ENCODE peak calls at places on chromosomes 12 and 14, in nine cellular contexts. A is IMR-90, R is uterus, U is spleen, Y is body of pancreas, C is ovary, E is Peyer's patch, J is suprapubic skin, L is HepG2. Q is an unnamed sample.
A peak's percentile ranks its signal among the peaks of the same experiment; 100 is the strongest.

GRCh38 chr14:37036669-37037341 is 135.6 kb downstream of the SLC25A21 start:
- DNase-seq in A (peak; percentile 41), R (no peak), U (no peak), Y (no peak), C (no peak), E (no peak), J (no peak), L (peak; percentile 33), Q (peak; percentile 32)

GRCh38 chr14:102768223-102769048 is 8.8 kb upstream of the TRAF3 start:
- DNase-seq in A (no peak), R (no peak), U (peak; percentile 81), Y (peak; percentile 48), C (no peak), E (peak; percentile 74), J (no peak), L (no peak), Q (peak; percentile 93)

GRCh38 chr12:109461846-109462766 is 15.0 kb downstream of the KCTD10 start:
- DNase-seq in A (peak; percentile 95), R (peak; percentile 90), U (peak; percentile 82), Y (peak; percentile 71), C (peak; percentile 67), E (peak; percentile 45), J (peak; percentile 96), L (peak; percentile 43), Q (no peak)

GRCh38 chr12:34404377-34405285 is 382.3 kb downstream of the ALG10 start:
- DNase-seq in A (no peak), R (peak; percentile 3), U (peak; percentile 43), Y (peak; percentile 1), C (peak; percentile 1), E (peak; percentile 9), J (peak; percentile 48), L (no peak), Q (no peak)

GRCh38 chr14:94331462-94331861 is 8.3 kb upstream of the SERPINA6 start:
- DNase-seq in A (no peak), R (no peak), U (no peak), Y (no peak), C (no peak), E (no peak), J (no peak), L (no peak), Q (no peak)

GRCh38 chr14:30143617-30144016 is 216.0 kb upstream of the PRKD1 start:
- DNase-seq in A (peak; percentile 62), R (no peak), U (no peak), Y (no peak), C (no peak), E (no peak), J (no peak), L (no peak), Q (no peak)

GRCh38 chr12:93706824-93707223 is 29.6 kb downstream of the CRADD start:
- DNase-seq in A (peak; percentile 29), R (no peak), U (no peak), Y (no peak), C (no peak), E (no peak), J (no peak), L (no peak), Q (no peak)

GRCh38 chr12:127115468-127116035 is 1151.4 kb upstream of the TMEM132C start:
- DNase-seq in A (no peak), R (no peak), U (no peak), Y (no peak), C (no peak), E (no peak), J (no peak), L (no peak), Q (no peak)

GRCh38 chr12:125773033-125773432 is 707.8 kb downstream of the AACS start:
- DNase-seq in A (no peak), R (no peak), U (no peak), Y (peak; percentile 11), C (no peak), E (no peak), J (no peak), L (peak; percentile 27), Q (peak; percentile 76)

GRCh38 chr14:65879218-65880009 is 466.9 kb downstream of the FUT8 start:
- DNase-seq in A (peak; percentile 60), R (no peak), U (no peak), Y (no peak), C (no peak), E (no peak), J (no peak), L (no peak), Q (peak; percentile 72)

GRCh38 chr14:63163306-63163705 is 40.9 kb upstream of the RHOJ start:
- DNase-seq in A (no peak), R (no peak), U (no peak), Y (no peak), C (no peak), E (no peak), J (no peak), L (no peak), Q (no peak)

DNA sequence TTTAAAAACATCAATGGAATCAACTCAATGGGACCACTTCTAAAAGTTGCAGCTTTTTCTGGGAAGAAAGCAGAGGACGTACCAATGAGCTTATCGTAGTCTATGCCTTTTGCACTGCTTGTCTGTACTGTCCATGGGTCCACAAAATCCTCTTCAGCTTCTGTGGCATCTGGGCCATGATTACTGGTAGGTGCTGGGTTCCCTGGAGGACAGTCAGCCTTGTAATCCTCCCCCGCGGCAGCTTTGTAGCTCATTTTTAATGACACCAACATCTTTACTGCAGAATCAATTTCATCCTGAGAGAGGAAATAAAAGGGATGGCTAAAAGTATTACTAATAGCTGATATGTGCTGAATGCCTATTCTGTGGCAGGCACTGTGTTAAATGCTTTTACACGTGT is 38.5 kb downstream of the SLC25A47 start:
- DNase-seq in A (no peak), R (no peak), U (no peak), Y (no peak), C (no peak), E (no peak), J (no peak), L (no peak), Q (no peak)
- TF ChIP-seq POLR2A in A (no peak), R (no peak), U (no peak), Y (no peak), C (no peak), E (no peak), J (no peak), L (no peak), Q (no peak)

DNA sequence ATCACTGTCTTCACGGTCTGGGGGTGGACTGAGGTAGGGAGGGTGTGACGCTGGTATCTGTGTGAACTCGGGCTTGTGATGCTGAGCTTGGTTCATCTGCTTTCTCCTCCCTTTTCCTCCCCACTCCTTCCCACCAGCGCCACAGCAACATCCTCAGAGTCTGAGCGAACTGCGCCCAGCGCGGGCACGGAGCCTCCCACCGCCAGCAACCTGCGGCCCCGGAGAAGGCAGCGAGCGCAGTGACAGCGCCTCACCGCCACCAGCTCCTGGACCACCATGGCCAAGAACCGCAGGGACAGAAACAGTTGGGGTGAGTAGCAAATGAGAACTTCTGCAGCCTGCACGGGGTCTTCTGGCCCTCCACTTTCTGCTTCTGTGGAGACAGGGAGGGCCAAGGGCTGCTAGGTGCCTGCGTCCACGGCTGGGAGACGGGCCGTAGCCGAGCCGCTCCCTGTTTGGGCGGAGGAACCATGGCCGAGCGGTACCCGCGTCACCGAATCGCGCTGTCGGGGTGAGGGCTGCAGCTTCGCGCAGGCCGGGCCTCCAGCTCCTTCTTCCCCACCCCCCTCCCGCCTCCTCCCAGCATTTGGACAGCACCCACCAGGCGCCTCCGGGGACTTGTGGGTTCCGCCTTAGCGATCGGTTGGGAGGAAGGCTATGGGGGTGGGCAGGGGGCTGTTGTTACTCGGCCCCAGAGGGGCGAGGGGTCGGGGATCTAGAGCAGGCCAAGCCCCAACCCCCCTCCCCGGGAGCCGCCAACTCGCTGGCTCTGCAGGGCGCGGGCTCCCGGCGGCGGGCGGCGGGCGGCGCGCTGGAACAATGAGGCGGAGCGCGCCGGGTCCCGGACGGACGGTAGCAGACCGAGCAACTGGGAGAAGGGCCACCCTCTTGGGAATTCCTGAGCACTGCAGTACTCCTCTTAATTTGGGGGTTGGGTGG is at the start of gene ATL1:
- DNase-seq in A (peak; percentile 74), R (peak; percentile 70), U (peak; percentile 86), Y (peak; percentile 76), C (peak; percentile 79), E (peak; percentile 42), J (peak; percentile 90), L (no peak), Q (peak; percentile 91)
- TF ChIP-seq POLR2A in A (peak; percentile 5), R (no peak), U (no peak), Y (peak; percentile 61), C (peak; percentile 51), E (no peak), J (no peak), L (no peak), Q (peak; percentile 21)

GRCh38 chr14:90253826-90254225 is 2.5 kb upstream of the PSMC1 start:
- DNase-seq in A (no peak), R (no peak), U (no peak), Y (no peak), C (no peak), E (no peak), J (no peak), L (no peak), Q (peak; percentile 78)

DNA sequence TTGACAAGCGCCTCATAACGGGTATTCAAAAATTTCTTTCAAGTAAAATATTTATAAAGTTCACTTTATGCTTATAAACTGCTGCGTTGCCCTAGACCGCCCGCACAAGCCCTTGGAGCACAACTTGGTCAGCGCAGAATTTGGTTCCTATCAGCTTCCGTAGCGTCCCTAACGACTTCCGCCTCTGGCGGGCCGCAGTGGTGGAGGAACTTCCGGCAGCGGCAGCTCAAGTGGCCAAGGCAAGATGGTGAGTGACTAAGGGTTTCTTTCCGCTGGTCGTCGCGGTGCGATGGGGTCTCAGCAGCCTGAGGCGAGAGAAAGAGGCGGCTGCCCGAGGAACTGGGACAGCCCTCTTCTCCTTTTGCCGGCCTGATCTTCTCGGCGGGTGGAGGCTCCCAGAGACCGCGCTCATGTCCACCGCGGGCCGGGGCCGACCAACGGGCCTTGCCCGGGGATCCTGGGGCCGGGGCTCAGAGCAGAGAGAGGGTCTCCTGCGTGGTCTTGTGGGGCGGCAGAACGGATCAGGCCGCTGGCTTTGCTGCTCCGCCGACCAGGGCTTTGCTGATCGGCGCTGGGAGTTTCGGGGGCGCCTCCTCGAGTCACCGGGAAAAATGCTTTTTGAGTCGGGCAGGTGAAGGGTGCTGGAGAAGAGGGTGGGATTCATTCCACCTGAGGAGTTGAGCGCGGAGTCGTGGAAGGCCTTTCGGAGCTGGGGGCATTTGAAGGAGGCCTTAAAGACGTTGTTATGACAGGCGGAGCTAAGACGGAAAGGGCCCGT is at the start of gene PSMC1:
- DNase-seq in A (peak; percentile 97), R (peak; percentile 89), U (peak; percentile 96), Y (peak; percentile 93), C (peak; percentile 87), E (peak; percentile 85), J (peak; percentile 90), L (peak; percentile 86), Q (peak; percentile 94)
- TF ChIP-seq POLR2A in A (peak; percentile 94), R (no peak), U (no peak), Y (peak; percentile 66), C (no peak), E (peak; percentile 26), J (no peak), L (peak; percentile 85), Q (peak; percentile 67)

DNA sequence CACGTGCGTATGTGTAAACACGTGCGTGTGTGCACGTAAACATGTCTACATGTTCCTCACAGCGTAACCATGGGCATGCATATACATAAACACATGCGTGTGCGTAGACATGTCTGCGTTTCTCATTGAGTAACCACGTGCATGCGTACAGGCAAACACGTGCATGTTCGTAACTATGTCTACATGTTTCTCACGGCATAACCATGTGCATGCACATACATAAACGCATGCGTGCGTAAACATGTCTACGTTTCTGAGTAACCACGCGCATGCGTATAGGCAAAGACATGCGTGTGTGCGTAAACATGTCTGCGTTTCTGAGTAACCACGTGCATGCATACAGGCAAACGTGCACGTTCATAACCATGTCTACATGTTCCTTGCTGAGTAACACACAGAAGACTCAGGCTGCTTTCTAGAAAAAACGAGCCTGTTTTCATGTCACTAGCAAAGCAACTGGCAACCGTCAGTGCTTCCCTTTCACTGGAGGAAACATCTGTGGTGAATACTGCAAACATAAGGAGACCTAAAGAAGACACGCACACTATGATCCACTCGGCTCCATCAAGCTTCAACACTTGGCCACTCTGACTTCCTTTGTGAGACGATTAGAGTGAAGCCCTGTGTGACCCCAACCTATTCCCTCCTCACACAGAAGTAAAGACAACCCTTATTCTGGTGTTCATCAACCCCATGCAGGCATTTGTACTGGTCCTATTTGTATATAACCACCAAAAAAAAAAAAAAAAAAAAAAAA is 28.8 kb downstream of the POLE start:
- DNase-seq in A (no peak), R (no peak), U (no peak), Y (no peak), C (no peak), E (no peak), J (no peak), L (no peak), Q (no peak)
- TF ChIP-seq POLR2A in A (no peak), R (no peak), U (no peak), Y (no peak), C (no peak), E (no peak), J (no peak), L (no peak), Q (no peak)